ENCODE peak calls at places on chromosomes 16 and 17, in four cellular contexts. Z, U, V and J are unnamed samples. For H3K9me3, the result is how much of the 10 kb centered on the place peaks cover.

GRCh38 chr17:61064087-61064951 is 335.3 kb upstream of the TBX2 start:
- DNase-seq in V (no peak), Z (no peak), U (no peak), J (no peak)

GRCh38 chr16:51773051-51773450 is 622.0 kb upstream of the SALL1 start:
- DNase-seq in Z (no peak), V (no peak), U (no peak), J (no peak)

GRCh38 chr16:912684-913613 is 57.8 kb downstream of the LMF1 start:
- DNase-seq in V (no peak), U (peak), Z (no peak), J (no peak)

GRCh38 chr16:6105115-6105514 is 1007.5 kb upstream of the EEF2KMT start:
- DNase-seq in Z (no peak), V (no peak), U (no peak), J (no peak)

GRCh38 chr17:27849474-27850185 is 43.5 kb downstream of the LYRM9 start:
- DNase-seq in V (no peak), U (no peak), Z (no peak), J (no peak)

GRCh38 chr17:56908061-56908542 is 5.7 kb downstream of the TRIM25 start:
- DNase-seq in V (no peak), U (no peak), Z (peak), J (no peak)

GRCh38 chr17:6328279-6328678 is 106.6 kb downstream of the AIPL1 start:
- DNase-seq in V (no peak), U (no peak), Z (no peak), J (no peak)

GRCh38 chr16:23509441-23509754 is 896 bp downstream of the GGA2 start:
- DNase-seq in V (no peak), Z (no peak), U (no peak), J (no peak)

GRCh38 chr16:782766-783403 is 5.3 kb downstream of the RPUSD1 start:
- DNase-seq in U (no peak), V (no peak), Z (no peak), J (no peak)

GRCh38 chr17:70037498-70037897 is 37.5 kb upstream of the KCNJ16 start:
- DNase-seq in Z (no peak), V (no peak), U (no peak), J (no peak)

GRCh38 chr16:22291860-22292692 is 5.1 kb upstream of the POLR3E start:
- DNase-seq in V (no peak), Z (no peak), U (no peak), J (no peak)

GRCh38 chr16:84144301-84144858 is 597 bp downstream of the HSDL1 start:
- DNase-seq in Z (peak), U (peak), V (peak), J (peak)

GRCh38 chr16:21638573-21638975 is 13.8 kb downstream of the IGSF6 start:
- DNase-seq in V (no peak), U (no peak), Z (no peak), J (no peak)

GRCh38 chr17:44354582-44355309 is 8.9 kb downstream of the FAM171A2 start:
- DNase-seq in V (peak), Z (no peak), U (peak), J (peak)

GRCh38 chr16:54817432-54817831 is 113.2 kb upstream of the IRX5 start:
- DNase-seq in Z (no peak), U (no peak), V (no peak), J (no peak)

GRCh38 chr16:51440096-51440495 is 289.0 kb upstream of the SALL1 start:
- DNase-seq in V (no peak), U (no peak), Z (no peak), J (no peak)

GRCh38 chr16:69444873-69445517 is 20.6 kb downstream of the CYB5B start:
- DNase-seq in V (no peak), Z (no peak), U (no peak), J (no peak)

GRCh38 chr17:867896-868489 is 85.8 kb downstream of the MRM3 start:
- DNase-seq in V (no peak), Z (no peak), U (no peak), J (no peak)

GRCh38 chr17:56478836-56479447 is 114.6 kb upstream of the NOG start:
- DNase-seq in V (peak), Z (no peak), U (no peak), J (no peak)

GRCh38 chr16:67942200-67942509 is 1.8 kb downstream of the LCAT start:
- DNase-seq in V (no peak), U (no peak), Z (peak), J (no peak)

DNA sequence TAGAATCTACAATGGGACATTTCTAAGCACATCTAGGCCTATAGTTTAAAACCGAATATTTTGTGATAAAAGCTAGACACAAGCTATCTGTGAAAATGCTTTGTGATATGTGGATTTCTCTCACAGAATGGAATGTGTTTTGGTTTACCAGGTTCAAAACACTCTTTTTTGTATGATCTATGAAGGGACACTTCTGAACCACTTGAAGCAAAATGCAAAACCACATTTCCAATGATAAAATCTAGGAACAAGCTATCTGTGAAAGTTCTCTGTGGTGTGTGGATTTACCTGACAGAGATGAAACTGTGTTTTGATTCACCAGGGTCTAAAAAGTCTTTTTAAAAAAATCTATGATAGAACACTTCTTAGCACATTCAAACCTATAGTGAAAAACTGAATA is 2192.4 kb downstream of the TP53TG3F start:
- DNase-seq in V (no peak), Z (no peak), U (no peak), J (no peak)
- H3K9me3 ChIP-seq in V (under half), Z (under half), U (under half), J (under half)

GRCh38 chr16:61581417-61582046 is 454.7 kb downstream of the CDH8 start:
- DNase-seq in Z (peak), U (no peak), V (no peak), J (no peak)

GRCh38 chr16:61575617-61576016 is 460.6 kb downstream of the CDH8 start:
- DNase-seq in Z (no peak), V (no peak), U (no peak), J (no peak)

GRCh38 chr16:61576476-61576875 is 459.8 kb downstream of the CDH8 start:
- DNase-seq in Z (no peak), U (no peak), V (no peak), J (no peak)

GRCh38 chr16:61580579-61580978 is 455.7 kb downstream of the CDH8 start:
- DNase-seq in V (no peak), U (no peak), Z (peak), J (no peak)

DNA sequence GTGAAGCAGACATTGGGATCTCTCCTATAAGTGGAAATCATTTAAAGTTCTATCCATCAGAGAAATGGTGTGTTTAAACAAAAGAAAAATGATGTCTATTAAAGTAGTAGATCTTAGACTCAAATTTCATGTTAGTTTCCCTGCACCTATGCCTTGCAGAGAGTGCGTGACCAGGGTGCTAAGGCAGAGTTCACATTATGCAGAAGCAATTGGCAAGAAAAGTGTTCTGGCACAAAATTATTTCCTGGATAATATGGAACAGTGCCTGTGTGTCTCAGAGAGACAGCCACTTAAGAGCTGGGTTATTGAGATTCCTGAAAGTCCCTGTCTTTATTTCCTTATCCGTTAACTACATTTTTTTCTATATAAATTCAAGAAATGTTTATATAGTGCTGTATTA is 457.0 kb downstream of the CDH8 start:
- DNase-seq in V (no peak), U (no peak), Z (no peak), J (no peak)
- H3K9me3 ChIP-seq in V (under half), U (under half), Z (under half), J (under half)

GRCh38 chr16:73448970-73449369 is 401.0 kb upstream of the ZFHX3 start:
- DNase-seq in Z (no peak), U (no peak), V (no peak), J (no peak)
- H3K9me3 ChIP-seq in Z (under half), U (under half), V (under half), J (under half)

DNA sequence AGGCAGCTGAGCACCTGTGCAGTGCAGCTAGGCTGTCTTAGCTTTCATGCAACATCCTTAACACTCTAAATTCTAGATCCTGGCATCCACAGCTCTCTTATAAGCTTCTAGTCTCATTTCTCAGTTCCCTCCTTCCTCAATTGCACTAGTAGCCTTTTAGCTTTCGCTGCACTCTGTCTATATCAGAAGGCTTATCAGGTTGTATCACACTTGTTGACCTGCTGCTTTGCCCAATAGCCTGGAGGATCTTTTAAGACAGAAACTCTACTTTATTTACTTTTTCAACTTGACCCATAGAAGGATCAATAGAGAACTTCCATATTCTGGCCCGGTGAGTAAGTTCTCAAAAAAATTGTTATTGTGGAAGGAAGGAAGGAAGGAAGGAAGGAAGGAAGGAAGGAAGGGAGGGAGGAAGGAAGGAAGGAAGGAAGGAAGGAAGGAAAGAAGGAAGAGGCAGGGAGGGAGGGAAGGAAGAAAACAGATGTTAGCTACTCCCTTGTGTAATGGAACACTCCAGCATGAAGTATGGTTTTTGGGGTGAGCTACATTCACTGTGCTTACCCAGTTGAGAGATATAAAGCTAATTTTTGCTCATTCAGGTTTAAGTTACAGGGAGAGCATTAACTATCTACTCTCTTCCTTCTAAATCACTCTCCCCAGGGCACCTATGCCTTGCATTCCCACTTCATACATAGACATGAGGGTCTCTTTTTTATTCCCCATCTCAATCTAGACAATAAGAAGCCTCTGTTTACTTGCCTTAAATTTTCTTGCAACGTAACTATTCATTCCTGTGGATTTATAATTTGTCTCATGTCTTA is 361.1 kb downstream of the SHISA9 start:
- DNase-seq in U (no peak), Z (no peak), V (no peak), J (no peak)
- H3K9me3 ChIP-seq in U (under half), Z (under half), V (under half), J (under half)

GRCh38 chr17:22265807-22266206 is 573.5 kb downstream of the KCNJ18 start:
- DNase-seq in Z (no peak), V (no peak), U (no peak), J (no peak)
- H3K9me3 ChIP-seq in Z (under half), V (under half), U (under half), J (under half)

DNA sequence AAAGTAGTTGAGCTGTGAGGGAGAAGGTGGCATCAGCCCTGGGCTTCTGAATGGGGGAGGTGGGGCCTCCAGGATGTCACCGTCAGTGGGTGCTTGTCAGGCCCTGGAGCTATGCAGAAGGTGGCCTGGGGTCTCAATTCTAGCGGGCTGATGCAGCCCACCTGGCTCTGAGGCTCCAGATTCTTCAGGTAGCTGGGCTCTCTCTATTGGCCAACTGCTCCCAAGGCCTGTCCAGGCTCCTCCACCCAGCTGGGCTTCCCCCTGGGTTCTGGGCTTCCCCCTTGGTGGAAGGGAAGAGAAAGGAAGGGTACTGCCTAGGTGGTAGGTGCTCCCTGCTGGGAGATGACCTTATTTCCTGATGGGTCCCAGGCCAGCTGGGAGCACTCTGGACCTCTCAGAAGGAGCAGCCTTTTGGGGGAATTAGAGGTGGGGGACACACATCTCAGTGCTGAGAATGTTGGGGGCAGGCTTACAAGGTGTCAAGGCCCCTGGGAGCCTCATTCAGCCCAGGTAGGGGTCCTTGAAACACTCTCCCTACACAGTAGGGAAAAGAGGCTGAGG is 1728.3 kb downstream of the TP53TG3F start:
- DNase-seq in Z (no peak), U (no peak), V (no peak), J (no peak)
- H3K9me3 ChIP-seq in Z (under half), U (under half), V (under half), J (under half)

GRCh38 chr16:3408561-3409197 is 7.7 kb downstream of the ZNF174 start:
- DNase-seq in V (no peak), Z (no peak), U (no peak), J (no peak)
- H3K9me3 ChIP-seq in V (under half), Z (under half), U (under half), J (under half)

DNA sequence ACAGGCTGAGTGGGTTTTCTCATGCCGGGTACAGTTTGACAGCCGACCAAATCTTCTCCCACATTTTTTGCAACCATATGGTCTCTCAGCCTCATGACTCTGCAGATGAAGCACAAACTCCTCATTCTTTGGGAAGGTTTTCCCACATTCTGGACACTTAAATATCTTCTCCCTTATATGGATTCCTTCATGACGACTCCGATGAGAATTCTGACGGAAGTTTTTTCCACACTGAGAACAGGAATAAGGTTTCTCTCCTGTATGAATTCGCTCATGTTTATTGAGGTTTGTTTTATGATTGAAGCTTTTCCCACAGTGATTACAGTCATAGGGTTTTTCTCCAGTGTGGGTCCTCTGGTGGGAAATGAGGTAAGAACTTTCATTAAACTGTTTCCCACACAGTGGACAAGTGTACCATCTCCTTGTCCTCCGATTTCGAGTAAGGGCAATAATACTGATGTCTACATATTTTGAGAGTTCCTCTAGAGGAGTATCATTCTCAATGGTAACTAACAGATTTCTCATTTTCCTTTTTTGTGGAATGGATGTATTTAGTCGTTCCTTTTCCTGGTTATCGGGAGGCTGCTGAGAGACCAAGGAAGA is 10.9 kb downstream of the ZNF200 start:
- DNase-seq in V (no peak), U (no peak), Z (no peak), J (no peak)
- H3K9me3 ChIP-seq in V (under half), U (under half), Z (under half), J (under half)